ENCODE peak calls at places on chromosomes 13 and 19, in four cellular contexts. W is activated CD4-positive, CD25-positive, alpha-beta regulatory T cell treated with anti-CD3 and anti-CD28 coated beads, Interleukin-2, amount 50 U/mL, for 16 hours; N is left lung; Q is fibroblast of lung. E is an unnamed sample.

GRCh38 chr13:91139232-91139631 is 208.3 kb upstream of the MIR17HG start:
- DNase-seq in N (no peak), W (no peak), Q (no peak), E (no peak)

GRCh38 chr19:11079999-11080398 is 9.3 kb upstream of the LDLR start:
- DNase-seq in W (no peak), Q (no peak), N (no peak), E (no peak)

GRCh38 chr19:13127051-13127450 is 9.0 kb downstream of the NACC1 start:
- DNase-seq in W (no peak), N (no peak), Q (peak), E (no peak)

GRCh38 chr19:7862413-7862951 is 11.7 kb downstream of the PRR36 start:
- DNase-seq in Q (peak), N (peak), W (peak), E (no peak)

GRCh38 chr13:111175372-111175771 is 60.3 kb downstream of the ARHGEF7 start:
- DNase-seq in Q (no peak), N (no peak), W (no peak), E (no peak)

GRCh38 chr13:36715841-36716240 is 42.0 kb downstream of the SERTM1 start:
- DNase-seq in N (no peak), W (no peak), Q (no peak), E (no peak)

GRCh38 chr13:24502567-24503375 is 9.8 kb downstream of the PARP4 start:
- DNase-seq in N (no peak), Q (peak), W (no peak), E (peak)

GRCh38 chr19:6038634-6039405 is 60.9 kb upstream of the RANBP3 start:
- DNase-seq in W (no peak), N (no peak), Q (peak), E (no peak)

GRCh38 chr13:51148223-51148951 is 37.3 kb upstream of the C13orf42 start:
- DNase-seq in W (no peak), N (no peak), Q (no peak), E (no peak)

GRCh38 chr13:94674609-94675348 is 37.6 kb downstream of the SOX21 start:
- DNase-seq in N (no peak), W (peak), Q (peak), E (no peak)